ENCODE peak calls at places on chromosomes 13 and 19, in nine cellular contexts. V is CD8-positive, alpha-beta T cell; I is AG10803; Y is OCI-LY7; R is left ventricle myocardium inferior; D is endodermal cell; T is MM.1S; A is NB4; Q is HFF-Myc. J is an unnamed sample.

GRCh38 chr19:5974721-5975387 is 3.1 kb downstream of the RANBP3 start:
- DNase-seq in V (peak), I (no peak), Y (peak), R (no peak), D (no peak), T (no peak), A (no peak), Q (no peak), J (peak)

GRCh38 chr19:3398114-3398899 is 31.9 kb downstream of the NFIC start:
- DNase-seq in V (no peak), I (peak), Y (no peak), R (peak), D (peak), T (no peak), A (no peak), Q (no peak), J (no peak)

GRCh38 chr13:76937416-76937815 is 10.9 kb upstream of the ACOD1 start:
- DNase-seq in V (no peak), I (peak), Y (no peak), R (no peak), D (no peak), T (no peak), A (no peak), Q (peak), J (no peak)

GRCh38 chr19:11096210-11096841 is 7.1 kb downstream of the LDLR start:
- DNase-seq in V (no peak), I (peak), Y (no peak), R (peak), D (no peak), T (peak), A (peak), Q (no peak), J (peak)

GRCh38 chr19:2171349-2172145 is 7.8 kb downstream of the DOT1L start:
- DNase-seq in V (peak), I (no peak), Y (peak), R (peak), D (peak), T (no peak), A (no peak), Q (no peak), J (peak)

GRCh38 chr13:56755181-56755580 is 385.5 kb upstream of the PRR20A start:
- DNase-seq in V (no peak), I (no peak), Y (no peak), R (no peak), D (peak), T (no peak), A (peak), Q (no peak), J (no peak)

GRCh38 chr13:49559006-49559405 is 26.4 kb downstream of the RCBTB1 start:
- DNase-seq in V (no peak), I (no peak), Y (no peak), R (no peak), D (no peak), T (no peak), A (no peak), Q (no peak), J (no peak)

GRCh38 chr19:35569281-35569781 is 5.9 kb upstream of the ATP4A start:
- DNase-seq in V (no peak), I (no peak), Y (no peak), R (no peak), D (no peak), T (no peak), A (no peak), Q (no peak), J (no peak)

GRCh38 chr13:111027481-111028439 is 87.3 kb upstream of the ARHGEF7 start:
- DNase-seq in V (no peak), I (no peak), Y (no peak), R (no peak), D (no peak), T (no peak), A (no peak), Q (no peak), J (no peak)

GRCh38 chr19:6768236-6768785 is 1.1 kb upstream of the SH2D3A start:
- DNase-seq in V (peak), I (no peak), Y (no peak), R (no peak), D (no peak), T (no peak), A (no peak), Q (no peak), J (peak)

GRCh38 chr19:35524181-35524838 is 3.8 kb downstream of the SBSN start:
- DNase-seq in V (no peak), I (no peak), Y (no peak), R (no peak), D (peak), T (no peak), A (no peak), Q (no peak), J (no peak)

GRCh38 chr19:34808566-34808965 is 35.6 kb upstream of the ZNF599 start:
- DNase-seq in V (no peak), I (peak), Y (no peak), R (no peak), D (no peak), T (no peak), A (no peak), Q (peak), J (no peak)

GRCh38 chr13:85816413-85816812 is 17.2 kb upstream of the SLITRK6 start:
- DNase-seq in V (no peak), I (no peak), Y (no peak), R (no peak), D (no peak), T (no peak), A (no peak), Q (no peak), J (no peak)

GRCh38 chr19:23440791-23441190 is 45.5 kb upstream of the ZNF91 start:
- DNase-seq in V (no peak), I (no peak), Y (peak), R (no peak), D (peak), T (peak), A (peak), Q (no peak), J (peak)

GRCh38 chr13:67223024-67223423 is 7.1 kb downstream of the PCDH9 start:
- DNase-seq in V (no peak), I (peak), Y (no peak), R (no peak), D (no peak), T (no peak), A (no peak), Q (no peak), J (no peak)

GRCh38 chr19:5961969-5962945 is 15.7 kb downstream of the RANBP3 start:
- DNase-seq in V (peak), I (peak), Y (peak), R (peak), D (no peak), T (no peak), A (peak), Q (no peak), J (no peak)

GRCh38 chr19:45406165-45406956 is at the start of gene POLR1G:
- DNase-seq in V (peak), I (peak), Y (peak), R (peak), D (peak), T (peak), A (peak), Q (peak), J (peak)

GRCh38 chr19:54803410-54803809 is at the start of gene KIR2DL4:
- DNase-seq in V (no peak), I (no peak), Y (no peak), R (no peak), D (no peak), T (no peak), A (peak), Q (no peak), J (peak)

GRCh38 chr19:17294051-17294891 is 9.0 kb downstream of the ABHD8 start:
- DNase-seq in V (peak), I (no peak), Y (peak), R (no peak), D (peak), T (peak), A (peak), Q (no peak), J (peak)

GRCh38 chr19:16338470-16339360 is 14.1 kb downstream of the KLF2 start:
- DNase-seq in V (peak), I (peak), Y (peak), R (no peak), D (peak), T (no peak), A (peak), Q (peak), J (peak)

GRCh38 chr13:48476674-48477073 is 56.2 kb downstream of the RCBTB2 start:
- DNase-seq in V (no peak), I (no peak), Y (no peak), R (no peak), D (no peak), T (no peak), A (no peak), Q (no peak), J (no peak)

GRCh38 chr19:18646535-18647370 is 9.9 kb downstream of the KLHL26 start:
- DNase-seq in V (no peak), I (no peak), Y (no peak), R (no peak), D (no peak), T (no peak), A (no peak), Q (no peak), J (no peak)

GRCh38 chr13:44573790-44574465 is 2.2 kb downstream of the TSC22D1 start:
- DNase-seq in V (no peak), I (peak), Y (peak), R (no peak), D (peak), T (no peak), A (peak), Q (peak), J (peak)

GRCh38 chr13:80508031-80508430 is 167.1 kb upstream of the SPRY2 start:
- DNase-seq in V (no peak), I (no peak), Y (no peak), R (no peak), D (no peak), T (no peak), A (no peak), Q (no peak), J (no peak)

GRCh38 chr19:13001502-13002388 is 6.5 kb downstream of the NFIX start:
- DNase-seq in V (no peak), I (peak), Y (no peak), R (peak), D (no peak), T (no peak), A (no peak), Q (no peak), J (no peak)

GRCh38 chr13:40096357-40096911 is 441.0 kb downstream of the COG6 start:
- DNase-seq in V (peak), I (no peak), Y (peak), R (no peak), D (no peak), T (no peak), A (no peak), Q (no peak), J (no peak)

DNA sequence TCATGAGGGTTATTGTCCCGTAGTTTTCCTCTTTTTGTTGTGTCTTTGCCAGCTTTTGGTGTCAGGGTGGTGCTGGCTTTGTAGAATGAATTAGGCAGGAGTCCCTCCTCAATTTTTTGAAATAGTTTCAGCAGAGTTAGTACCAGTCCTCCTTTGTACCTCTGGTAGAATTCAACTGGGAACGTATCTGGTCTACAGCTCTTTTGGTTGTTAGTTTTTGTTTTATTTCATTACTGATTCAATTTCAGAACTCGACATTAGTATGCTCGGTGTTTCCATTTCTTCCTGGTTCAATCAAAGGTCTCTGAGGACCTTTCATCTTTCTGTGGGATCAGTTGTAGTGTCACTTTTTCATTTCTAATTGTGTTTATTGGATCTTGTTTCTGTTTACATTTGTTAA is 1237.0 kb upstream of the PCDH9 start:
- DNase-seq in V (no peak), I (no peak), Y (no peak), R (no peak), D (no peak), T (no peak), A (no peak), Q (no peak), J (peak)
- H3K4me3 ChIP-seq in V (no peak), I (no peak), Y (no peak), R (no peak), D (no peak), T (no peak), A (no peak), Q (no peak), J (no peak)

GRCh38 chr19:860481-861098 is 1.1 kb downstream of the CFD start:
- DNase-seq in V (peak), I (peak), Y (peak), R (peak), D (peak), T (peak), A (peak), Q (no peak), J (peak)
- TF ChIP-seq CTCF in V (no peak), I (peak), Y (peak), R (peak), D (peak), T (peak), A (no peak), Q (no peak), J (no peak)

DNA sequence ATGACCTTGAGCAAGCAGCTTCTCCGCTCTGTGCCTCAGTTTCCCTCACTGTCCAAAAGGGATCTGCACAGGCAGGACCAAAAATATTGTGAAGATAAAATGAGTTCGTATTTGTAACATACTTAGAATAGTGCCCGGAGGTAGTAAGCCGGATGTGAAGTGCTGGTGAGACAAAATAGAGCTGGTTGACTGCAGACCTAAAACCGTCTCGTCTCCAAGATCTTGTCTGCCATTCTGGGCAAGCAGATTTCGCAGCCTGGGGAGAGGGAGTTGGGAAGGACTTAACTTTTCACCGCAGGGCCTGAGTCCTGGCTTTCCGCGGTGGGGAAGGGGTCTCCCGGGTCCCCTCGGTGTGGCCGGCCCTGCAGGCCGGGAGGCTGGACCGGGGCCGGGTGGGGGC is 8.2 kb upstream of the BBC3 start:
- DNase-seq in V (no peak), I (no peak), Y (peak), R (no peak), D (no peak), T (no peak), A (peak), Q (no peak), J (no peak)
- H3K4me3 ChIP-seq in V (no peak), I (peak), Y (no peak), R (peak), D (no peak), T (no peak), A (no peak), Q (peak), J (no peak)

DNA sequence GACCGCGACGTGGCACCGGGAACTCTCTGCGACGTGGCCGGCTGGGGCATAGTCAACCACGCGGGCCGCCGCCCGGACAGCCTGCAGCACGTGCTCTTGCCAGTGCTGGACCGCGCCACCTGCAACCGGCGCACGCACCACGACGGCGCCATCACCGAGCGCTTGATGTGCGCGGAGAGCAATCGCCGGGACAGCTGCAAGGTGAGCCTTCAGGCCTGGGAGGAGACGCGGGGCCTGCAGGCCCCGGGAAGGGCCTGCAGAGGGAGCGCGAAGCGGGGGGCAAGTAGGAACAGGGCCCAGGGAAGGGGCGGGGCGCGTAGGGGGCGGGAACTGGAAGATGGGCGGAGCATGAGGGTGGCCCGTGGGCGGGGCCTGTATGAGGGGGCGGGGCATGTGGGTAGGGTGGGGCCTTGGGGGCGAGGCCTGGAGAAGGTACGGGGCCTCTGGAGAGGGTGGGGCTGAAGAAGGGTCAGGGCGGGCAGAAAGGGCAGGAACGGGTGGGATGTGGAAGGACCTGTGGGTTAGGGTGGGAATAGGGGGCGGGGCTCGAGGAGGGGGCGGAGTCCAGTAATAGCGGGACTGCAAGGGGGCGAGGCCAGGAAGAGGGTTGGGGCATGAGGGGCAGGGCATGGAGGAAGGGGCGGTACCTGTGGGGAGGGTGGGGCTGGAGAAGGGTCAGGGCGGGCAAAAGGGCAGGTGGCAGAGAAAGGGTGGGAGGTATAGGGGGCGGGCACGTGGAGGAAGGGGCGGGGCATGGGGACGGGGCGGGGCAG is 2.5 kb downstream of the CFD start:
- DNase-seq in V (peak), I (no peak), Y (peak), R (no peak), D (peak), T (peak), A (peak), Q (no peak), J (peak)
- TF ChIP-seq CTCF in V (no peak), I (no peak), Y (peak), R (no peak), D (peak), T (no peak), A (no peak), Q (peak), J (peak)

J was measured in GM12865.